ENCODE peak calls at places on chromosomes 3 and 15, in six cellular contexts. D is activated CD4-positive, alpha-beta T cell treated with anti-CD3 and anti-CD28 coated beads, Interleukin-2, amount 50 U/mL, for 4 hours; Y is OCI-LY7; J is neuronal stem cell; V is smooth muscle cell of the brain vasculature; F is IMR-90. P is an unnamed sample.

GRCh38 chr3:154022603-154023002 is 98.6 kb upstream of the ARHGEF26 start:
- DNase-seq in F (no peak), J (no peak), D (no peak), V (no peak), Y (no peak), P (no peak)

GRCh38 chr3:172305552-172305951 is 142.7 kb downstream of the GHSR start:
- DNase-seq in J (no peak), V (no peak), F (peak; percentile 86), Y (no peak), D (no peak), P (no peak)

GRCh38 chr15:64938192-64938591 is 26.5 kb downstream of the ANKDD1A start:
- DNase-seq in Y (peak; percentile 22), J (no peak), F (peak; percentile 48), V (no peak), D (no peak), P (no peak)

GRCh38 chr3:16061491-16061890 is 113.0 kb upstream of the GALNT15 start:
- DNase-seq in D (no peak), J (no peak), V (no peak), Y (no peak), F (peak; percentile 30), P (no peak)

GRCh38 chr3:143808999-143809700 is 39.1 kb downstream of the SLC9A9 start:
- DNase-seq in D (no peak), V (no peak), J (no peak), F (peak; percentile 38), Y (no peak), P (no peak)

GRCh38 chr3:8627541-8627940 is 17.1 kb downstream of the SSUH2 start:
- DNase-seq in V (no peak), D (no peak), Y (no peak), F (no peak), J (no peak), P (no peak)

GRCh38 chr3:170536712-170537111 is 49.2 kb downstream of the SLC7A14 start:
- DNase-seq in J (no peak), Y (no peak), F (no peak), D (no peak), V (no peak), P (no peak)

GRCh38 chr15:100078511-100079220 is 263.1 kb downstream of the ADAMTS17 start:
- DNase-seq in D (no peak), J (no peak), Y (no peak), V (no peak), F (no peak), P (no peak)

GRCh38 chr15:25875551-25875950 is 12.4 kb upstream of the ATP10A start:
- DNase-seq in J (no peak), Y (no peak), V (no peak), D (no peak), F (no peak), P (no peak)

GRCh38 chr3:194133661-194134230 is 2.2 kb upstream of the HES1 start:
- DNase-seq in Y (peak; percentile 51), D (no peak), V (no peak), F (peak; percentile 55), J (peak; percentile 51), P (peak; percentile 33)

GRCh38 chr3:81726132-81726531 is 35.3 kb downstream of the GBE1 start:
- DNase-seq in V (no peak), D (no peak), F (peak; percentile 56), J (no peak), Y (no peak), P (no peak)

GRCh38 chr15:31497838-31498237 is 171.2 kb downstream of the KLF13 start:
- DNase-seq in V (no peak), J (no peak), F (no peak), Y (no peak), D (no peak), P (no peak)

GRCh38 chr3:61783993-61784718 is 222.8 kb downstream of the PTPRG start:
- DNase-seq in F (peak; percentile 88), V (no peak), D (no peak), J (no peak), Y (no peak), P (no peak)

GRCh38 chr3:196648856-196649255 is 9.4 kb downstream of the NRROS start:
- DNase-seq in J (no peak), D (no peak), F (no peak), Y (no peak), V (no peak), P (no peak)

GRCh38 chr3:43859766-43860165 is 169.0 kb downstream of the ABHD5 start:
- DNase-seq in V (no peak), Y (no peak), F (no peak), D (no peak), J (no peak), P (no peak)

GRCh38 chr3:188106898-188107684 is 46.9 kb upstream of the LPP start:
- DNase-seq in F (no peak), J (no peak), Y (no peak), V (no peak), D (no peak), P (no peak)

GRCh38 chr3:158659454-158660237 is 12.8 kb downstream of the LXN start:
- DNase-seq in J (peak; percentile 8), V (no peak), F (peak; percentile 86), D (peak; percentile 50), Y (peak; percentile 51), P (peak; percentile 60)

GRCh38 chr15:31396881-31397560 is 70.4 kb downstream of the KLF13 start:
- DNase-seq in F (peak; percentile 26), Y (peak; percentile 82), D (no peak), J (peak; percentile 60), V (no peak), P (no peak)

GRCh38 chr3:192835818-192836468 is 81.7 kb downstream of the MB21D2 start:
- DNase-seq in Y (no peak), V (no peak), F (peak; percentile 71), D (no peak), J (no peak), P (no peak)

GRCh38 chr15:58951388-58952060 is 18.0 kb upstream of the SLTM start:
- DNase-seq in V (no peak), F (peak; percentile 84), Y (no peak), D (no peak), J (no peak), P (no peak)

GRCh38 chr3:183515968-183516851 is 39.3 kb downstream of the KLHL6 start:
- DNase-seq in Y (peak; percentile 93), J (no peak), F (no peak), V (no peak), D (peak; percentile 48), P (peak; percentile 57)

GRCh38 chr15:51732661-51733060 is 4.8 kb downstream of the LYSMD2 start:
- DNase-seq in J (no peak), Y (no peak), F (no peak), V (no peak), D (no peak), P (no peak)

GRCh38 chr3:100045696-100046095 is 68.6 kb downstream of the FILIP1L start:
- DNase-seq in J (no peak), V (peak; percentile 77), F (peak; percentile 99), D (no peak), Y (no peak), P (no peak)

GRCh38 chr3:125437631-125438435 is 62.7 kb upstream of the ZNF148 start:
- DNase-seq in J (peak; percentile 58), V (peak; percentile 9), F (peak; percentile 39), Y (peak; percentile 47), D (peak; percentile 61), P (peak; percentile 81)

GRCh38 chr3:46901591-46902187 is 24.2 kb downstream of the PTH1R start:
- DNase-seq in Y (no peak), D (no peak), V (no peak), J (no peak), F (no peak), P (no peak)

GRCh38 chr15:97521894-97522293 is 438.6 kb upstream of the ARRDC4 start:
- DNase-seq in J (peak; percentile 4), Y (no peak), V (no peak), F (no peak), D (no peak), P (no peak)

GRCh38 chr3:186354100-186354499 is 7.9 kb downstream of the DGKG start:
- DNase-seq in V (no peak), J (no peak), Y (no peak), D (no peak), F (no peak), P (no peak)

GRCh38 chr15:68271854-68272471 is 5.6 kb upstream of the FEM1B start:
- DNase-seq in D (no peak), F (peak; percentile 92), V (no peak), Y (no peak), J (no peak), P (no peak)

GRCh38 chr3:66405701-66406091 is 95.1 kb downstream of the LRIG1 start:
- DNase-seq in F (peak; percentile 94), V (no peak), J (no peak), Y (no peak), D (no peak), P (no peak)

GRCh38 chr3:124772081-124772831 is 42.0 kb downstream of the UMPS start:
- DNase-seq in D (no peak), J (no peak), F (peak; percentile 70), V (no peak), Y (no peak), P (no peak)

GRCh38 chr15:65365229-65365628 is 12.6 kb downstream of the IGDCC3 start:
- DNase-seq in F (no peak), J (no peak), Y (no peak), D (no peak), V (no peak), P (no peak)

GRCh38 chr15:98599911-98600685 is 48.2 kb upstream of the IGF1R start:
- DNase-seq in D (peak; percentile 25), V (peak; percentile 7), Y (peak; percentile 26), J (no peak), F (peak; percentile 71), P (peak; percentile 42)

GRCh38 chr3:27224197-27224596 is 145.0 kb downstream of the NEK10 start:
- DNase-seq in Y (no peak), F (peak; percentile 17), V (no peak), J (no peak), D (no peak), P (no peak)

GRCh38 chr15:57118013-57118799 is 199.8 kb downstream of the TCF12 start:
- DNase-seq in Y (no peak), F (peak; percentile 31), V (no peak), D (no peak), J (no peak), P (no peak)

GRCh38 chr3:194475978-194476377 is 10.8 kb downstream of the ATP13A3 start:
- DNase-seq in Y (no peak), F (no peak), V (no peak), J (no peak), D (no peak), P (no peak)

GRCh38 chr3:187744169-187745151 is 808 bp downstream of the BCL6 start:
- DNase-seq in J (no peak), Y (peak; percentile 59), D (peak; percentile 34), F (peak; percentile 49), V (no peak), P (peak; percentile 64)